ENCODE peak calls at places on chromosomes 16 and 17, in eight cellular contexts. One of them, this sample, is unnamed.
A peak's percentile ranks its signal among the peaks of the same experiment; 100 is the strongest.

GRCh38 chr17:46979023-46979870 is at the start of gene RPRML:
- DNase-seq in lung microvascular endothelial cell: peak; percentile 27
- DNase-seq in NCI-H1092: peak; percentile 28
- DNase-seq in KG1: no peak
- DNase-seq in activated naive CD4-positive, alpha-beta T cell treated with Interleukin-2 at 50 U/mL for 16 hours: peak; percentile 28
- DNase-seq in activated T-helper 9 cell treated with anti-CD3 and anti-CD28 coated beads, Interleukin-2, amount 50 U/mL, for 16 hours: no peak
- DNase-seq in HTR-8/SVneo: peak; percentile 70
- DNase-seq in fibroblast of the conjunctiva: no peak
- DNase-seq in this sample: no peak

GRCh38 chr17:45848405-45848804 is 3.7 kb downstream of the SPPL2C start:
- DNase-seq in lung microvascular endothelial cell: no peak
- DNase-seq in NCI-H1092: no peak
- DNase-seq in KG1: no peak
- DNase-seq in activated naive CD4-positive, alpha-beta T cell treated with Interleukin-2 at 50 U/mL for 16 hours: no peak
- DNase-seq in activated T-helper 9 cell treated with anti-CD3 and anti-CD28 coated beads, Interleukin-2, amount 50 U/mL, for 16 hours: no peak
- DNase-seq in HTR-8/SVneo: no peak
- DNase-seq in fibroblast of the conjunctiva: no peak
- DNase-seq in this sample: no peak

GRCh38 chr16:24731722-24732419 is 2.4 kb downstream of the TNRC6A start:
- DNase-seq in lung microvascular endothelial cell: no peak
- DNase-seq in NCI-H1092: no peak
- DNase-seq in KG1: no peak
- DNase-seq in activated naive CD4-positive, alpha-beta T cell treated with Interleukin-2 at 50 U/mL for 16 hours: no peak
- DNase-seq in activated T-helper 9 cell treated with anti-CD3 and anti-CD28 coated beads, Interleukin-2, amount 50 U/mL, for 16 hours: no peak
- DNase-seq in HTR-8/SVneo: no peak
- DNase-seq in fibroblast of the conjunctiva: no peak
- DNase-seq in this sample: no peak

GRCh38 chr17:69357701-69358100 is 30.8 kb upstream of the ABCA5 start:
- DNase-seq in lung microvascular endothelial cell: no peak
- DNase-seq in NCI-H1092: no peak
- DNase-seq in KG1: no peak
- DNase-seq in activated naive CD4-positive, alpha-beta T cell treated with Interleukin-2 at 50 U/mL for 16 hours: no peak
- DNase-seq in activated T-helper 9 cell treated with anti-CD3 and anti-CD28 coated beads, Interleukin-2, amount 50 U/mL, for 16 hours: no peak
- DNase-seq in HTR-8/SVneo: no peak
- DNase-seq in fibroblast of the conjunctiva: no peak
- DNase-seq in this sample: no peak

GRCh38 chr16:9658586-9658985 is 523.6 kb downstream of the GRIN2A start:
- DNase-seq in lung microvascular endothelial cell: no peak
- DNase-seq in NCI-H1092: no peak
- DNase-seq in KG1: no peak
- DNase-seq in activated naive CD4-positive, alpha-beta T cell treated with Interleukin-2 at 50 U/mL for 16 hours: no peak
- DNase-seq in activated T-helper 9 cell treated with anti-CD3 and anti-CD28 coated beads, Interleukin-2, amount 50 U/mL, for 16 hours: no peak
- DNase-seq in HTR-8/SVneo: no peak
- DNase-seq in fibroblast of the conjunctiva: no peak
- DNase-seq in this sample: no peak

GRCh38 chr17:61764846-61765245 is 98.5 kb downstream of the BRIP1 start:
- DNase-seq in lung microvascular endothelial cell: no peak
- DNase-seq in NCI-H1092: no peak
- DNase-seq in KG1: no peak
- DNase-seq in activated naive CD4-positive, alpha-beta T cell treated with Interleukin-2 at 50 U/mL for 16 hours: no peak
- DNase-seq in activated T-helper 9 cell treated with anti-CD3 and anti-CD28 coated beads, Interleukin-2, amount 50 U/mL, for 16 hours: no peak
- DNase-seq in HTR-8/SVneo: no peak
- DNase-seq in fibroblast of the conjunctiva: no peak
- DNase-seq in this sample: no peak

GRCh38 chr17:66930933-66931332 is 33.6 kb upstream of the CACNG4 start:
- DNase-seq in lung microvascular endothelial cell: no peak
- DNase-seq in NCI-H1092: no peak
- DNase-seq in KG1: no peak
- DNase-seq in activated naive CD4-positive, alpha-beta T cell treated with Interleukin-2 at 50 U/mL for 16 hours: no peak
- DNase-seq in activated T-helper 9 cell treated with anti-CD3 and anti-CD28 coated beads, Interleukin-2, amount 50 U/mL, for 16 hours: no peak
- DNase-seq in HTR-8/SVneo: peak; percentile 52
- DNase-seq in fibroblast of the conjunctiva: no peak
- DNase-seq in this sample: no peak

GRCh38 chr17:12996941-12997340 is 20.9 kb downstream of the ELAC2 start:
- DNase-seq in lung microvascular endothelial cell: no peak
- DNase-seq in NCI-H1092: no peak
- DNase-seq in KG1: no peak
- DNase-seq in activated naive CD4-positive, alpha-beta T cell treated with Interleukin-2 at 50 U/mL for 16 hours: no peak
- DNase-seq in activated T-helper 9 cell treated with anti-CD3 and anti-CD28 coated beads, Interleukin-2, amount 50 U/mL, for 16 hours: no peak
- DNase-seq in HTR-8/SVneo: no peak
- DNase-seq in fibroblast of the conjunctiva: no peak
- DNase-seq in this sample: no peak

GRCh38 chr16:24896439-24896838 is 50.7 kb downstream of the SLC5A11 start:
- DNase-seq in lung microvascular endothelial cell: no peak
- DNase-seq in NCI-H1092: no peak
- DNase-seq in KG1: no peak
- DNase-seq in activated naive CD4-positive, alpha-beta T cell treated with Interleukin-2 at 50 U/mL for 16 hours: no peak
- DNase-seq in activated T-helper 9 cell treated with anti-CD3 and anti-CD28 coated beads, Interleukin-2, amount 50 U/mL, for 16 hours: no peak
- DNase-seq in HTR-8/SVneo: no peak
- DNase-seq in fibroblast of the conjunctiva: no peak
- DNase-seq in this sample: no peak

This sample was measured in mesothelial cell of epicardium.